ENCODE peak calls at places on chromosomes 4 and X, in six cellular contexts. K is T-helper 2 cell, M is astrocyte of the spinal cord, O is NCI-H748 treated with DMSO at 0.1 percent for 48 hours, P is CMK, X is right lobe of liver. Y is an unnamed sample.

GRCh38 chr4:122512430-122512829 is 55.9 kb upstream of the IL2 start:
- DNase-seq in K (no peak), M (no peak), O (no peak), P (no peak), X (no peak), Y (no peak)

GRCh38 chr4:178264001-178264400 is 821.8 kb upstream of the AGA start:
- DNase-seq in K (no peak), M (no peak), O (no peak), P (no peak), X (no peak), Y (no peak)

GRCh38 chr4:14247767-14248166 is 620.2 kb upstream of the BOD1L1 start:
- DNase-seq in K (no peak), M (no peak), O (no peak), P (no peak), X (no peak), Y (no peak)

GRCh38 chr4:99054428-99054994 is 34.1 kb downstream of the ADH5 start:
- DNase-seq in K (no peak), M (no peak), O (no peak), P (no peak), X (no peak), Y (no peak)

GRCh38 chr4:147303506-147303905 is 177.4 kb upstream of the EDNRA start:
- DNase-seq in K (no peak), M (no peak), O (no peak), P (no peak), X (no peak), Y (no peak)

GRCh38 chrX:80432863-80433262 is 12.6 kb downstream of the TENT5D start:
- DNase-seq in K (no peak), M (no peak), O (no peak), P (peak; percentile 51), X (no peak), Y (no peak)

GRCh38 chrX:84487365-84488353 is 14.6 kb downstream of the HDX start:
- DNase-seq in K (no peak), M (no peak), O (no peak), P (no peak), X (no peak), Y (no peak)

GRCh38 chr4:788636-789297 is 37.2 kb downstream of the CPLX1 start:
- DNase-seq in K (no peak), M (no peak), O (no peak), P (no peak), X (peak; percentile 93), Y (no peak)

GRCh38 chrX:50698944-50699343 is 115.0 kb downstream of the SHROOM4 start:
- DNase-seq in K (no peak), M (no peak), O (no peak), P (no peak), X (no peak), Y (no peak)

GRCh38 chr4:140222175-140222574 is 68.2 kb upstream of the MAML3 start:
- DNase-seq in K (no peak), M (peak; percentile 44), O (no peak), P (no peak), X (no peak), Y (no peak)

GRCh38 chr4:108155373-108155772 is 13.4 kb downstream of the LEF1 start:
- DNase-seq in K (no peak), M (peak; percentile 60), O (no peak), P (no peak), X (no peak), Y (no peak)

GRCh38 chr4:185966549-185966948 is 102.4 kb upstream of the TLR3 start:
- DNase-seq in K (no peak), M (no peak), O (no peak), P (no peak), X (no peak), Y (no peak)

GRCh38 chr4:19636451-19636850 is 615.3 kb upstream of the SLIT2 start:
- DNase-seq in K (no peak), M (no peak), O (no peak), P (no peak), X (no peak), Y (no peak)

GRCh38 chr4:76799139-76799538 is 98.8 kb downstream of the SOWAHB start:
- DNase-seq in K (no peak), M (no peak), O (no peak), P (no peak), X (no peak), Y (no peak)

GRCh38 chrX:110021180-110022022 is 18.5 kb downstream of the TMEM164 start:
- DNase-seq in K (no peak), M (peak; percentile 63), O (no peak), P (no peak), X (no peak), Y (peak; percentile 41)

GRCh38 chr4:8703857-8704495 is 111.4 kb downstream of the CPZ start:
- DNase-seq in K (no peak), M (no peak), O (no peak), P (no peak), X (peak; percentile 5), Y (no peak)

GRCh38 chr4:174265917-174266316 is 17.6 kb downstream of the FBXO8 start:
- DNase-seq in K (no peak), M (no peak), O (peak; percentile 75), P (no peak), X (no peak), Y (no peak)

GRCh38 chr4:118338981-118339765 is 13.6 kb downstream of the PRSS12 start:
- DNase-seq in K (no peak), M (peak; percentile 72), O (no peak), P (no peak), X (no peak), Y (no peak)